ENCODE peak calls at places on chromosomes 6 and 20, in eight cellular contexts. M is ovary, Z is esophagus squamous epithelium, N is colonic mucosa, E is psoas muscle, F is right cardiac atrium, J is IMR-90, L is tibial artery. S is an unnamed sample.

GRCh38 chr6:43520097-43520496 is 3.2 kb downstream of the POLR1C start:
- DNase-seq in N (no peak), E (no peak), M (no peak), J (no peak), Z (no peak), F (no peak), L (no peak), S (no peak)

GRCh38 chr6:119323926-119324325 is 25.6 kb downstream of the MAN1A1 start:
- DNase-seq in E (no peak), L (no peak), J (peak), F (no peak), M (no peak), Z (no peak), N (no peak), S (no peak)

GRCh38 chr6:24988562-24988961 is 52.8 kb upstream of the RIPOR2 start:
- DNase-seq in J (no peak), E (no peak), M (no peak), F (no peak), Z (no peak), N (no peak), L (no peak), S (no peak)

GRCh38 chr6:132298344-132298949 is 102.8 kb downstream of the MOXD1 start:
- DNase-seq in M (no peak), L (peak), E (no peak), Z (no peak), J (peak), N (peak), F (no peak), S (peak)

GRCh38 chr6:105748737-105749161 is 337.4 kb upstream of the PRDM1 start:
- DNase-seq in N (no peak), Z (no peak), L (no peak), F (no peak), J (peak), M (no peak), E (no peak), S (no peak)

GRCh38 chr6:136548582-136549330 is 1.5 kb downstream of the MAP7 start:
- DNase-seq in Z (no peak), J (no peak), F (no peak), E (no peak), N (no peak), M (no peak), L (no peak), S (no peak)

GRCh38 chr6:112990971-112991370 is 643.8 kb downstream of the RFPL4B start:
- DNase-seq in Z (no peak), J (peak), N (no peak), L (no peak), E (no peak), F (no peak), M (no peak), S (no peak)

GRCh38 chr6:148831064-148831463 is 84.2 kb downstream of the UST start:
- DNase-seq in J (no peak), F (no peak), N (no peak), M (no peak), E (no peak), Z (no peak), L (no peak), S (no peak)

GRCh38 chr20:46131396-46131795 is 13.3 kb downstream of the CD40 start:
- DNase-seq in J (peak), L (no peak), Z (no peak), M (no peak), N (no peak), E (no peak), F (no peak), S (no peak)

GRCh38 chr6:111857674-111858337 is 15.4 kb downstream of the FYN start:
- DNase-seq in M (no peak), E (no peak), F (no peak), N (no peak), J (no peak), Z (no peak), L (no peak), S (no peak)

GRCh38 chr6:133333852-133334251 is 92.7 kb downstream of the EYA4 start:
- DNase-seq in J (no peak), Z (no peak), N (no peak), M (no peak), L (no peak), F (no peak), E (no peak), S (no peak)

GRCh38 chr6:111809264-111809663 is 64.0 kb downstream of the FYN start:
- DNase-seq in J (peak), L (no peak), F (no peak), M (no peak), N (no peak), Z (no peak), E (no peak), S (peak)

GRCh38 chr6:71288228-71289038 is at the start of gene OGFRL1:
- DNase-seq in J (peak), N (peak), E (peak), Z (no peak), L (peak), F (peak), M (peak), S (peak)

GRCh38 chr6:168047841-168048723 is 30.9 kb downstream of the FRMD1 start:
- DNase-seq in Z (no peak), E (no peak), M (no peak), F (no peak), L (no peak), N (no peak), J (no peak), S (no peak)

GRCh38 chr20:189611-190010 is at the start of gene DEFB128:
- DNase-seq in J (no peak), L (no peak), M (no peak), F (no peak), E (no peak), N (no peak), Z (no peak), S (no peak)

GRCh38 chr20:47740225-47741184 is 44.8 kb downstream of the SULF2 start:
- DNase-seq in M (no peak), L (peak), N (no peak), E (peak), Z (no peak), F (peak), J (no peak), S (no peak)

GRCh38 chr6:134446228-134446848 is 128.4 kb upstream of the SGK1 start:
- DNase-seq in F (no peak), N (no peak), L (no peak), J (peak), E (no peak), M (no peak), Z (no peak), S (no peak)

GRCh38 chr6:104829183-104829958 is 30.3 kb downstream of the HACE1 start:
- DNase-seq in J (no peak), E (no peak), N (no peak), M (no peak), Z (no peak), L (no peak), F (no peak), S (no peak)

GRCh38 chr6:34343823-34344222 is 48.6 kb downstream of the NUDT3 start:
- DNase-seq in Z (no peak), M (no peak), F (no peak), N (no peak), L (no peak), E (no peak), J (no peak), S (no peak)

GRCh38 chr6:130932956-130933355 is 105.8 kb downstream of the SMLR1 start:
- DNase-seq in Z (no peak), J (no peak), N (no peak), E (no peak), F (no peak), M (no peak), L (no peak), S (no peak)

GRCh38 chr6:77181749-77182148 is 281.5 kb downstream of the HTR1B start:
- DNase-seq in L (no peak), Z (no peak), N (no peak), E (no peak), J (no peak), F (no peak), M (no peak), S (no peak)

GRCh38 chr20:22684072-22684762 is 99.8 kb upstream of the FOXA2 start:
- DNase-seq in N (peak), L (peak), M (peak), Z (no peak), E (peak), F (peak), J (peak), S (peak)

GRCh38 chr6:112501705-112502104 is 154.6 kb downstream of the RFPL4B start:
- DNase-seq in E (no peak), L (no peak), F (peak), J (peak), Z (no peak), M (peak), N (no peak), S (peak)

GRCh38 chr6:125913864-125914351 is 42.7 kb upstream of the HINT3 start:
- DNase-seq in E (no peak), F (no peak), J (peak), Z (no peak), N (peak), M (no peak), L (no peak), S (peak)

GRCh38 chr20:18705490-18705889 is 108.1 kb upstream of the SCP2D1 start:
- DNase-seq in N (no peak), E (no peak), F (no peak), J (peak), L (no peak), Z (no peak), M (no peak), S (peak)

GRCh38 chr6:86871681-86872080 is 65.6 kb upstream of the HTR1E start:
- DNase-seq in J (no peak), F (no peak), L (no peak), Z (no peak), N (no peak), M (no peak), E (no peak), S (no peak)

GRCh38 chr20:10793741-10794140 is 119.9 kb upstream of the JAG1 start:
- DNase-seq in N (no peak), F (no peak), J (no peak), L (no peak), M (no peak), E (no peak), Z (no peak), S (no peak)

GRCh38 chr20:56181593-56181992 is 66.9 kb upstream of the MC3R start:
- DNase-seq in E (no peak), J (no peak), Z (no peak), M (no peak), L (no peak), N (no peak), F (no peak), S (no peak)

DNA sequence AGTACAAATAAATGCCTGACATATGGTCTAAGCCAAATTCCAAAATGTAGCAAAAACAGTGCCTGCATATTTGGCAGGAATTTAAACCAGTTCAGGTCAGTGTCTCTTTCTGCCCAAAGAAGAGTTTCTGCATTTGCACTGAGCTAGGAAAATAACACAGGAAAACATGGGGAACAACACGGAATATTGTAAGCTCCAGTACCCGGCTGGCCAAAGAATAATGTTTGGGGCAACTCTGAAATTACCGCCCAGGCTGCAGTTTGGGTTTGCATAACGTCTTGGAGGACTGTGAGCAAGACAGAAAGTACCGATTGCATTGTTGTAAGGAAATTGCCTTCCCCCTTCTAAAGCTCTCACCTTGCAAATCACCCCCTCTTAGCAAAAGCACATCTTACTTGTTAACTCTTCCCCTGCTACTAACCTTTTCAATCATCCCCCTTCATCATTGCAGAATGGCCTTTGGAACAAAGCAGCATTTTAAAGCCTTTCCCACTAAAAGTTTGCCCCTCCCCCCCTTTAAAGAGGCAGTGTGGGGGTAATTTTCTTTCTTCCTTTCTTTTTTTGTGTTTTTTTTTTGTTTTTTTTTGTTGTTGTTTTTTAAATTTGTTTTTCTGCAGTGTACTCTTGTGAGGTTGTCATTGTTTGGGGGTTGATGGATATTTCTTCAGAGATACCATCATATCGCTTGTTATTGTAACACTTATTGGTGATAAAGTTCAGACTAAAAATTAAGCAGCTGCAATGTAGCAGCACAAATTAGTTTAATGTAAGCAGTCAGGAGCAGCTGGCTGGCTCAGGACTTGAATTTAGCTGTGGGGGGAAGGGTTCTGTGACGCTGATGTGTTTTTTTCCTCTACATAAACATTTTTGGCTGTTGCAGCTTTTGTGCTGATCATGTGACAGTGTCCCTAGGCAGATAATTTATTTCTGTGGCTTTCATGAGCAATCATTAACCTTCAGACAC is 100.0 kb upstream of the CITED2 start:
- DNase-seq in F (no peak), E (no peak), M (peak), Z (no peak), N (peak), J (peak), L (no peak), S (peak)
- H3K4me3 ChIP-seq in F (no peak), E (peak), M (no peak), Z (peak), N (no peak), J (no peak), L (no peak), S (peak)

DNA sequence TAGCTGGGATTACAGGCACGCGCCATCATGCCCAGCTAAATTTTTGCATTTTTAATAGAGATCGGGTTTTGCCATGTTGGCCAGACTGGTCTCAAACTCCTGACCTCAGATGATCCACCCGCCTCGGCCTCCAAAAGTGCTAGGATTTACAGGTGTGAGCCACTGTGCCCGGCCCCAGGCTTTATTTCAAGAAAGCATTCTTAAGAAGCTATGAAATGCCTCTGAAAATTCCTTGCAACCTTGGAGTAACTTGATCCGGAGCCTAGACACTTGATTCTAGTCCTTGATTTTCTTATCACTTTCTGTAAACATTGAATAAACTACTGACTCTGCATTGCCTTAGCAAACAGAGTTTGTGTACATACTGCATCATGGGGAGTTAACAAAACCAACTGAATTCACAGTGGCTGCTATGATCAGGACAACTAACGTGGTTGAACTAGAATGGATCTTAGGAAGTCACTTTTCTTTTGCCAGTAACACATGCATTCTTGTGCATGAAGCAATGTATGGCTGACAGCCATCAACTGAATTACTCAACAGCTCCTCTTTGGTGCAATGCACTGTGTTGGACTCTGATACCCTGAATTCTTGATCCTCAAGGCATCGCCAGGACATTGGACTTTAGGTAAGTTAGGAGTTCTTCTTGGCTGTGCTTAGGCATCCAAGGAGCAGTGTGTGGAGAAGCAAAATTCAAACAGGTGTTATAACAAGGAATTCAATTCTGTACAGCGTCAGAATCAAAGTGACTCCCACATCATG is 102.8 kb upstream of the TMEM170B start:
- DNase-seq in E (no peak), M (no peak), L (peak), J (peak), F (no peak), N (peak), Z (no peak), S (no peak)
- H3K27ac ChIP-seq in E (no peak), M (no peak), L (peak), J (peak), F (no peak), N (peak), Z (peak), S (no peak)

GRCh38 chr20:41174782-41175181 is 37.4 kb downstream of the PLCG1 start:
- DNase-seq in F (no peak), E (no peak), M (peak), L (no peak), J (peak), N (peak), Z (no peak), S (no peak)
- H3K4me3 ChIP-seq in F (no peak), E (no peak), M (no peak), L (no peak), J (no peak), N (no peak), Z (no peak), S (no peak)

DNA sequence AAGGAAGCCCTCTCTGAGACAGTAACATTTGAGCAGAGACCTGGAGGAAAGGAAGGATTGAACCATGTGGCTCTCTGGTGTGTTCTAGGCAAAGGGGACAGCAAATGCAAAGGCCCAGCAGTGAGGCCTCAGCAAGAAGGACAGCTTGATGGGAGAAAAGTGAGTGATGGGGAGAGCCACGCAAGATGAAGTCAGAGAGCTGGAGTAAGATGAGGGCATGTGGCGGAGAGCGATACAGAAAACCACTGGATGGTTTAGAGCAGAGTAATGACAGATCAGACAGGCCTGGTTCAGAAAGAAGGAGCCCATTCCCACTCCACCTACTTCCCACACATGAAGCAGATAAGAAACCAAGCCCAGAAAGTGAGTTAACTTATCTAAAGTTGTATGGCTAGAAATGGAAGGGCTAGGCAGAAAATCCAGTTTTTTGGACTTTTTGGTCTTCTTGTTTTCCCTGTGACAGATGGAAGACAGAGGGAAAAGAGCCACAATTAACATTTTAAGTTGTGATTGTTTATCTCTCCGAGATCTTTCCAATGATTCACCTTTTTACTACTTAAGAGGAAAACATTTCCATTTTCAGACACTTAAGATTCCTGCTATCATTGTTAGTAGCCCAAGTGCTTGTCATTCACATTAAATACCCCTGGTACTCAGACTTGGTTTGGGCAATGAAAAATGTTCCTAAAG is 723 bp upstream of the SNPH start:
- DNase-seq in M (no peak), E (no peak), F (no peak), N (no peak), L (no peak), J (no peak), Z (no peak), S (no peak)
- H3K27ac ChIP-seq in M (no peak), E (no peak), F (no peak), N (no peak), L (peak), J (no peak), Z (peak), S (peak)

GRCh38 chr6:10695086-10695657 is 400 bp downstream of the PAK1IP1 start:
- DNase-seq in J (peak), N (no peak), E (no peak), L (no peak), F (no peak), Z (no peak), M (no peak), S (no peak)

GRCh38 chr6:10690651-10691445 is 3.6 kb downstream of the C6orf52 start:
- DNase-seq in J (no peak), M (no peak), Z (no peak), N (no peak), F (no peak), E (no peak), L (no peak), S (no peak)

GRCh38 chr6:10692965-10693538 is 1.4 kb downstream of the C6orf52 start:
- DNase-seq in F (no peak), J (no peak), E (no peak), N (no peak), Z (no peak), M (no peak), L (no peak), S (no peak)

GRCh38 chr6:10694302-10695085 is at the start of the genes C6orf52 and PAK1IP1:
- DNase-seq in N (peak), J (peak), E (peak), M (peak), Z (peak), L (peak), F (peak), S (peak)

DNA sequence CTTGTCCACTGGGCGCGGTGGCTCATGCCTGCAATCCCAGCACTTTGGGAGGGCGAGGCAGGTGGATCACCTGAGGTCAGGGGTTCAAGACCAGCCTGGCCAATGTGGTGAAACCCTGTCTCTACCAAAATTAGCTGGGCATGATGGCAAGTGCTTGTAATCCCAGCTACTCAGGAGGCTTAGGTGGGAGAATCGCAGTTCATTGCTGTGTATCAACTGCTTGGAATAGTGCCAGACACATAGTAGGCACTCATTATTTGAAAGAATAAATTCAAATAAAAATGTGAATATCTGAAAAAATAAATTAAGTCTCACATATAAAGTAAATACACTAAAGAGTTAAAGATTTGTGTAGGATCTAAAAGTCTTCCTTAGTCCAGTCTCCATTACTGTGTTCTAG is 1.9 kb downstream of the PAK1IP1 start:
- DNase-seq in Z (no peak), L (no peak), J (no peak), N (no peak), F (no peak), M (no peak), E (no peak), S (no peak)
- H3K4me3 ChIP-seq in Z (no peak), L (no peak), J (no peak), N (no peak), F (no peak), M (no peak), E (no peak), S (no peak)